ENCODE peak calls at places on chromosomes 11 and 22, in eight cellular contexts. O, R, B, Z, L, F, T and P are unnamed samples.

GRCh38 chr11:45771194-45771941 is 33.6 kb upstream of the SLC35C1 start:
- DNase-seq in Z (peak; percentile 76), L (no peak), R (peak; percentile 77), O (peak; percentile 56), F (peak; percentile 79), B (peak; percentile 86), T (peak; percentile 82), P (peak; percentile 74)

GRCh38 chr11:78420255-78420764 is 2.7 kb upstream of the GAB2 start:
- DNase-seq in L (no peak), B (peak; percentile 86), Z (peak; percentile 46), R (peak; percentile 83), O (peak; percentile 62), F (peak; percentile 69), T (peak; percentile 79), P (peak; percentile 76)

GRCh38 chr11:70322653-70323052 is 52.2 kb downstream of the PPFIA1 start:
- DNase-seq in B (peak; percentile 33), L (no peak), R (no peak), F (no peak), T (peak; percentile 55), Z (peak; percentile 56), O (no peak), P (no peak)

GRCh38 chr11:78193806-78194205 is 5.1 kb downstream of the USP35 start:
- DNase-seq in F (no peak), B (no peak), T (no peak), R (no peak), L (no peak), Z (no peak), O (no peak), P (no peak)

GRCh38 chr22:22076361-22076760 is 93.8 kb upstream of the TOP3B start:
- DNase-seq in O (no peak), B (no peak), T (no peak), L (no peak), R (no peak), F (no peak), Z (no peak), P (no peak)

GRCh38 chr11:122344281-122344680 is 228.3 kb upstream of the BLID start:
- DNase-seq in T (no peak), Z (no peak), B (no peak), L (no peak), R (no peak), F (no peak), O (no peak), P (no peak)

GRCh38 chr11:35553831-35554230 is 28.4 kb upstream of the PAMR1 start:
- DNase-seq in L (no peak), F (no peak), R (no peak), Z (no peak), B (no peak), O (no peak), T (no peak), P (no peak)

GRCh38 chr22:40342521-40342920 is 3.8 kb upstream of the ADSL start:
- DNase-seq in B (no peak), Z (no peak), F (no peak), R (no peak), L (no peak), T (no peak), O (no peak), P (no peak)

GRCh38 chr11:19559746-19560145 is 152.9 kb upstream of the NAV2 start:
- DNase-seq in R (no peak), Z (no peak), B (peak; percentile 26), F (no peak), T (no peak), L (no peak), O (no peak), P (no peak)

GRCh38 chr11:71114124-71114851 is 138.1 kb downstream of the SHANK2 start:
- DNase-seq in T (no peak), R (no peak), F (no peak), O (no peak), B (no peak), L (no peak), Z (no peak), P (no peak)

GRCh38 chr11:13965337-13965736 is 2.8 kb downstream of the SPON1 start:
- DNase-seq in L (no peak), B (peak; percentile 33), T (peak; percentile 47), Z (peak; percentile 28), R (peak; percentile 78), O (no peak), F (no peak), P (no peak)

GRCh38 chr22:23282089-23282501 is 101.8 kb downstream of the BCR start:
- DNase-seq in R (no peak), B (no peak), L (no peak), F (peak; percentile 94), Z (no peak), O (peak; percentile 40), T (no peak), P (peak; percentile 72)

GRCh38 chr11:113289341-113290187 is 24.8 kb upstream of the TTC12 start:
- DNase-seq in F (peak; percentile 79), Z (peak; percentile 75), R (peak; percentile 81), B (peak; percentile 82), L (peak; percentile 57), O (peak; percentile 26), T (peak; percentile 85), P (peak; percentile 63)

GRCh38 chr11:16225623-16226022 is 130.7 kb downstream of the SOX6 start:
- DNase-seq in F (no peak), T (no peak), R (no peak), Z (no peak), O (no peak), L (no peak), B (no peak), P (no peak)

DNA sequence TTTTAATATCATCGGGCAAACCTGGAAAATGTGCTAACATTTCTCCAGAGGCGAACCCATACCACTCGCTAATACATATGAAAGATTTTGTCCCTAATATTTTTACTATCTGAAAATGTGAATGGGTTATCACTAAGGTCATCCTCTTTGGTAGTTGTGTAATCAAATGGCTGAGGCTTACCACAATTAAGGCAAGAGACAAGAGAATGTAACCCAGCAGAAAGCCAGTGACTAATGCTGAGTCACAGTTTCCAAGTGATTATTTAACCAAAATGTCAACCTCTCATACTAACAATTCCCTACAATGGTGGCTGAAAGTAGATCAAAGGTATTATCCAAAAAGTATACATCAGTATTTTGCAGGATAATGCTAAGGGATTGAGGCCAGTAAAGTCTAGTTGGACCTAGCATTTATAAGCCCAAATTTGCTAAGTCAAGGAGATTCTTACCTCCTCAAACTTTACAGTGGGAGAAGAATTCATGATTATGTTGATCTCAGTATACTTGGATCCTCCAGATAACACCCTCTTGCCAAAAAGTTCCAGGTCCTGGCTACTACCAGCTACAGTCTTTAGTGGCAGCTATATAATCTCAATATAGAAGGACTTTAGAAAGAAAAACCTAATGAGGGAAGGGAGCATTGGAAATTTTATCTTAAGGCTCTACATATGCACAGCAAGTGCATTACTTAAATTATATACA is 25.6 kb downstream of the SIK3 start:
- DNase-seq in L (no peak), R (peak; percentile 63), T (no peak), F (no peak), Z (no peak), B (no peak), O (no peak), P (no peak)
- H3K4me1 ChIP-seq in L (no peaks in the 10 kb centered on the region), R (peaks cover 31% of the 10 kb centered on the region), T (peaks cover 7% of the 10 kb centered on the region), F (peaks cover 46% of the 10 kb centered on the region), Z (peaks cover 22% of the 10 kb centered on the region), B (peaks cover 23% of the 10 kb centered on the region), O (peaks cover 49% of the 10 kb centered on the region), P (peaks cover 6% of the 10 kb centered on the region)

GRCh38 chr11:117200813-117201515 is 1.8 kb downstream of the TAGLN start:
- DNase-seq in L (no peak), T (no peak), O (no peak), Z (no peak), B (no peak), R (no peak), F (no peak), P (no peak)

GRCh38 chr11:117201516-117201866 is 2.3 kb downstream of the TAGLN start:
- DNase-seq in R (no peak), F (no peak), B (no peak), L (no peak), O (no peak), Z (no peak), T (no peak), P (no peak)

GRCh38 chr11:117202386-117203068 is 3.4 kb downstream of the TAGLN start:
- DNase-seq in R (no peak), B (no peak), L (no peak), O (no peak), Z (no peak), T (no peak), F (no peak), P (no peak)

GRCh38 chr11:117203069-117203407 is 3.9 kb downstream of the TAGLN start:
- DNase-seq in R (no peak), L (no peak), Z (no peak), F (no peak), B (no peak), T (no peak), O (no peak), P (no peak)

GRCh38 chr11:117201906-117202305 is 2.7 kb downstream of the TAGLN start:
- DNase-seq in L (no peak), R (no peak), T (no peak), Z (no peak), B (no peak), F (no peak), O (no peak), P (no peak)
- H3K4me1 ChIP-seq in L (peaks cover 5% of the 10 kb centered on the region), R (peaks cover 18% of the 10 kb centered on the region), T (peaks cover 27% of the 10 kb centered on the region), Z (peaks cover 25% of the 10 kb centered on the region), B (peaks cover 31% of the 10 kb centered on the region), F (peaks cover 18% of the 10 kb centered on the region), O (peaks cover 25% of the 10 kb centered on the region), P (no peaks in the 10 kb centered on the region)

DNA sequence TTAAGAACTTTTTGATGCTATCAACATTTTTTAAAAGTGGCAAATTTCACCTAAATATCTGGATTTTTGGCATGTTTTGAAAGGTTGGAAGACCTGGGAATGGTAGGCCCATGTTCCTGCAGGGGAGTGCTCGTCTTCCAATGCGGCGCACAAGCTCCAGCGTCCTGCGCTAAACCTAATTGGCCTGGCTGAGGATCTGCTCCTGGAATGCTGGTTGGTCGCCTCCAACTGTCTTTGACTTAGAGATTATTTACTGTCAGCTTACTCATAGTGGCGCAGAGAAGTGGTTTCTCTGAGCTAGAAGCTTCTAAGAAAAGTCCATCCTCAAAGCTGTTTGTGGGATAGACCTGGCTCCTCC is 615 bp upstream of the LIMK2 start:
- DNase-seq in L (no peak), R (no peak), B (no peak), T (no peak), F (no peak), Z (no peak), O (no peak), P (peak; percentile 31)
- H3K4me1 ChIP-seq in L (peaks cover 2% of the 10 kb centered on the region), R (peaks cover 6% of the 10 kb centered on the region), B (peaks cover 19% of the 10 kb centered on the region), T (peaks cover 11% of the 10 kb centered on the region), F (peaks cover 48% of the 10 kb centered on the region), Z (peaks cover 10% of the 10 kb centered on the region), O (peaks cover 26% of the 10 kb centered on the region), P (peaks cover 11% of the 10 kb centered on the region)

GRCh38 chr11:75011872-75012271 is 23.1 kb downstream of the NEU3 start:
- DNase-seq in T (no peak), O (no peak), Z (no peak), B (no peak), F (no peak), L (no peak), R (no peak), P (no peak)
- H3K4me1 ChIP-seq in T (peaks cover 3% of the 10 kb centered on the region), O (peaks cover 62% of the 10 kb centered on the region), Z (peaks cover 11% of the 10 kb centered on the region), B (no peaks in the 10 kb centered on the region), F (no peaks in the 10 kb centered on the region), L (no peaks in the 10 kb centered on the region), R (no peaks in the 10 kb centered on the region), P (no peaks in the 10 kb centered on the region)